ENCODE peak calls at places on chromosomes 5 and 9, in eight cellular contexts. F is mammary epithelial cell, E is mucosa of descending colon, V is heart right ventricle, W is Panc1, H is SK-N-SH, Z is esophagus squamous epithelium, S is dorsolateral prefrontal cortex. A is an unnamed sample.

GRCh38 chr9:93955356-93956182 is 414 bp upstream of the BARX1 start:
- DNase-seq in F (no peak), E (no peak), V (no peak), W (peak), H (peak), Z (no peak), S (no peak), A (no peak)

GRCh38 chr9:13502503-13502902 is 223.0 kb upstream of the MPDZ start:
- DNase-seq in F (no peak), E (no peak), V (peak), W (no peak), H (no peak), Z (no peak), S (no peak), A (no peak)

GRCh38 chr5:166356096-166356495 is 1935.3 kb upstream of the WWC1 start:
- DNase-seq in F (no peak), E (no peak), V (no peak), W (no peak), H (no peak), Z (no peak), S (no peak), A (no peak)

GRCh38 chr9:74500584-74500924 is 3.4 kb downstream of the RORB start:
- DNase-seq in F (no peak), E (no peak), V (no peak), W (no peak), H (peak), Z (no peak), S (no peak), A (no peak)

GRCh38 chr9:14278291-14278721 is 35.6 kb downstream of the NFIB start:
- DNase-seq in F (peak), E (no peak), V (no peak), W (no peak), H (no peak), Z (no peak), S (no peak), A (peak)

GRCh38 chr9:92392690-92393089 is 11.7 kb downstream of the OGN start:
- DNase-seq in F (peak), E (no peak), V (no peak), W (no peak), H (no peak), Z (no peak), S (no peak), A (peak)

GRCh38 chr9:24041294-24041693 is 215.3 kb upstream of the ELAVL2 start:
- DNase-seq in F (no peak), E (no peak), V (no peak), W (no peak), H (no peak), Z (no peak), S (no peak), A (no peak)

GRCh38 chr9:123832858-123833257 is 97.1 kb downstream of the DENND1A start:
- DNase-seq in F (no peak), E (no peak), V (no peak), W (no peak), H (no peak), Z (no peak), S (no peak), A (no peak)

GRCh38 chr5:111231053-111231586 is 6.9 kb downstream of the CAMK4 start:
- DNase-seq in F (no peak), E (no peak), V (no peak), W (no peak), H (no peak), Z (no peak), S (no peak), A (no peak)

GRCh38 chr9:119302988-119303698 is 66.1 kb downstream of the BRINP1 start:
- DNase-seq in F (no peak), E (no peak), V (no peak), W (no peak), H (no peak), Z (no peak), S (no peak), A (no peak)

GRCh38 chr5:52692039-52692438 is 95.7 kb upstream of the ITGA1 start:
- DNase-seq in F (no peak), E (no peak), V (no peak), W (no peak), H (no peak), Z (no peak), S (no peak), A (peak)

GRCh38 chr9:124342946-124343485 is 72.2 kb downstream of the PSMB7 start:
- DNase-seq in F (peak), E (peak), V (peak), W (no peak), H (no peak), Z (no peak), S (peak), A (peak)

GRCh38 chr5:81782811-81783210 is 31.9 kb upstream of the SSBP2 start:
- DNase-seq in F (no peak), E (no peak), V (no peak), W (no peak), H (no peak), Z (no peak), S (no peak), A (peak)

GRCh38 chr9:129022037-129022436 is 6.1 kb downstream of the SH3GLB2 start:
- DNase-seq in F (no peak), E (no peak), V (no peak), W (no peak), H (peak), Z (no peak), S (no peak), A (no peak)

GRCh38 chr9:89667730-89668129 is 62.9 kb downstream of the GADD45G start:
- DNase-seq in F (no peak), E (peak), V (no peak), W (no peak), H (no peak), Z (no peak), S (no peak), A (no peak)

GRCh38 chr9:83280259-83280658 is 217.3 kb upstream of the RASEF start:
- DNase-seq in F (peak), E (no peak), V (no peak), W (no peak), H (no peak), Z (no peak), S (no peak), A (peak)

GRCh38 chr5:37615184-37615583 is 224.7 kb downstream of the GDNF start:
- DNase-seq in F (no peak), E (no peak), V (no peak), W (no peak), H (no peak), Z (no peak), S (no peak), A (peak)

GRCh38 chr5:107295914-107296313 is 374.8 kb downstream of the EFNA5 start:
- DNase-seq in F (no peak), E (no peak), V (no peak), W (no peak), H (no peak), Z (no peak), S (no peak), A (no peak)

GRCh38 chr9:75960561-75960960 is 70.1 kb downstream of the PCSK5 start:
- DNase-seq in F (no peak), E (no peak), V (no peak), W (no peak), H (no peak), Z (no peak), S (no peak), A (no peak)

GRCh38 chr9:89702401-89702800 is 97.6 kb downstream of the GADD45G start:
- DNase-seq in F (no peak), E (no peak), V (no peak), W (no peak), H (no peak), Z (no peak), S (no peak), A (no peak)

GRCh38 chr9:136229096-136230065 is 16.2 kb downstream of the QSOX2 start:
- DNase-seq in F (no peak), E (no peak), V (no peak), W (no peak), H (no peak), Z (no peak), S (no peak), A (peak)

GRCh38 chr9:36433386-36433785 is 33.3 kb upstream of the RNF38 start:
- DNase-seq in F (no peak), E (no peak), V (no peak), W (no peak), H (no peak), Z (no peak), S (no peak), A (no peak)

GRCh38 chr9:16575878-16576245 is 294.6 kb downstream of the BNC2 start:
- DNase-seq in F (no peak), E (no peak), V (no peak), W (no peak), H (no peak), Z (no peak), S (no peak), A (no peak)

GRCh38 chr9:124764774-124765438 is 6.2 kb downstream of the NR6A1 start:
- DNase-seq in F (no peak), E (no peak), V (no peak), W (no peak), H (no peak), Z (no peak), S (no peak), A (no peak)

GRCh38 chr5:123091988-123092583 is 3.0 kb downstream of the PRDM6 start:
- DNase-seq in F (no peak), E (no peak), V (no peak), W (no peak), H (no peak), Z (no peak), S (no peak), A (no peak)

GRCh38 chr9:109771084-109771483 is 8.9 kb upstream of the PALM2AKAP2 start:
- DNase-seq in F (no peak), E (no peak), V (no peak), W (no peak), H (no peak), Z (no peak), S (no peak), A (peak)

GRCh38 chr9:124752967-124753366 is 18.1 kb downstream of the NR6A1 start:
- DNase-seq in F (peak), E (no peak), V (no peak), W (no peak), H (peak), Z (no peak), S (no peak), A (peak)

GRCh38 chr5:178477224-178478201 is 112.7 kb downstream of the COL23A1 start:
- DNase-seq in F (no peak), E (no peak), V (no peak), W (no peak), H (no peak), Z (no peak), S (no peak), A (no peak)
- TF ChIP-seq CTCF in F (no peak), E (no peak), V (no peak), W (no peak), H (no peak), Z (no peak), S (no peak), A (no peak)

DNA sequence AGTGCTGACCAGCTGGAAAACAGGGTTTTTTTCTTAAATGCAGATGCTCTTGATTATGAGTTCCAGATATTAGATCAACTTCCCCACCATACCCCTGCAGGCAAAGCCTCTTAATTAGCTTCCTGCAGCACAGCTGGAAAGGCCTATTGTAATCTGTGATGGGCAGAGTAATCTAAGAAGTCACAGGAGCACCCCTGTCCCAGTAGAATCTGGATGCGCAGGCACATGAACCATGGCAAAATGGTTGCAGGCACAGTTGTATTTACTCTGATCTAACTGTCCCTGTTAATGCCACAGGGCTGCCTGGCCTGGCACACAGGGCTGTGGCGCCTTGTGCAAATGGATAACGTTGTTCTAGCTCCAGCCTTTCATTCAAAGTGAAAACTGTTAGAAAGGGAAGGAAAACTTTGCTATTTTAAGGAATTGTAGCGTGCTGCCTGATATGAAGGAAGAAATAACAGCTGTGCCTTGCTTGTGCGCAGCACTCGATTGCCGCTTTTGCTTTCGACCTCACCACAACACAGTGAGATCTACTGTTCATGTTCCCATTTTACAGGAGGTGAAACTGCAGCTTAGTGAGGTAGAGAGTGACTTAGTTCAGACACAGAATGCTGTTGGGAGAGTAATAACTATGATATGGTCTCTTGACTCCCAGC is 2.3 kb downstream of the TGFBI start:
- DNase-seq in F (no peak), E (no peak), V (no peak), W (no peak), H (peak), Z (no peak), S (no peak), A (no peak)
- H3K4me3 ChIP-seq in F (no peak), E (no peak), V (peak), W (peak), H (peak), Z (peak), S (no peak), A (peak)

GRCh38 chr5:39541920-39542319 is 117.1 kb upstream of the DAB2 start:
- DNase-seq in F (no peak), E (no peak), V (no peak), W (no peak), H (no peak), Z (no peak), S (no peak), A (no peak)

GRCh38 chr5:39542511-39542910 is 117.7 kb upstream of the DAB2 start:
- DNase-seq in F (no peak), E (no peak), V (no peak), W (no peak), H (no peak), Z (no peak), S (no peak), A (no peak)

GRCh38 chr5:39534701-39535100 is 109.9 kb upstream of the DAB2 start:
- DNase-seq in F (no peak), E (no peak), V (no peak), W (no peak), H (no peak), Z (no peak), S (no peak), A (no peak)

GRCh38 chr5:39543335-39543734 is 118.6 kb upstream of the DAB2 start:
- DNase-seq in F (peak), E (no peak), V (no peak), W (no peak), H (no peak), Z (no peak), S (no peak), A (peak)

GRCh38 chr5:39539470-39539869 is 114.7 kb upstream of the DAB2 start:
- DNase-seq in F (no peak), E (no peak), V (no peak), W (no peak), H (no peak), Z (no peak), S (no peak), A (no peak)
- TF ChIP-seq CTCF in F (no peak), E (no peak), V (no peak), W (no peak), H (no peak), Z (no peak), S (no peak), A (no peak)

GRCh38 chr9:35033101-35033500 is 39.3 kb downstream of the VCP start:
- DNase-seq in F (no peak), E (no peak), V (no peak), W (no peak), H (no peak), Z (no peak), S (no peak), A (no peak)
- H3K4me3 ChIP-seq in F (no peak), E (no peak), V (no peak), W (no peak), H (no peak), Z (no peak), S (no peak), A (no peak)

GRCh38 chr5:33065146-33065545 is 354.0 kb downstream of the NPR3 start:
- DNase-seq in F (no peak), E (no peak), V (no peak), W (no peak), H (no peak), Z (no peak), S (no peak), A (no peak)
- TF ChIP-seq CTCF in F (no peak), E (no peak), V (no peak), W (no peak), H (no peak), Z (no peak), S (no peak), A (no peak)

DNA sequence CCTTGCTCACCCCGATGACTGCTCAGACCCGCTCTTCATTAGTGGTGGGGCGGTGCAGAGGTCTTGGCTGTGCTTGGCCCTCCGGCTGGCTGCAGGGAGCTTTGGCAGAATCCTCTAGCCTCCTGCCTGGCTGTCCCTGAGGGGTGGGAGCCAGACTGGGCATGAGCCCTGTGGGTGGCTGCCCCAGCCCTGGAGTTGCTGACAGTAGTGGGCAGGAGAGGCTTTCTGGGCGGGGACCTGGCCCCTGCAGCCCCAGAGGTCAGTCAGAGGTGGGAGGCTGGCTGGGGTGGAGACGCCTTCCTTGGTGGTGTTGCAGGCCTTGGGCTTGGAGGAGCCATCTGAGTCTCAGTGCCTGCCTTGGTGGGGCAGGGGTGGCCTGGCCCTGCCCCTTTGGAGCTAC is 146.0 kb downstream of the RXRA start:
- DNase-seq in F (no peak), E (peak), V (no peak), W (no peak), H (no peak), Z (no peak), S (no peak), A (no peak)
- H3K4me3 ChIP-seq in F (no peak), E (no peak), V (no peak), W (no peak), H (no peak), Z (no peak), S (no peak), A (no peak)

DNA sequence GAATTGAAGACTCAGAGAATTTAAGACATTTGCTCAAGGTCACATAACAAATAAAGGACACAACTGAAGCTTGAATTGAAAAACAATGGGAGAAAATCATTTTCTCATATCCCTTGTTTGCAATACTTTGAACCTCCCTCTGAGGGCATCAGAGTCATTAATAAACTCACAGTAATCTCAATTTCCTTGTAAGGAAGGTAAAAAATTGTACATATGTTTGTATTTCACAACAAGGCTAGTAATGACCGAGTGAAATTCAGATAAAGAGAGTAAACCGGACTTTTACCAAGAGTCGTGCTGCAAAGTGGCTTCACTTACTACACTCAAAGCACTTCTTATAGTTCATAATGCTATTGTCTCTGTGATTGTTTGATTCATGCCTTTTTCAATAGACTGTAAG is 665.0 kb downstream of the NR2F1-AS1 start:
- DNase-seq in F (peak), E (no peak), V (no peak), W (no peak), H (no peak), Z (no peak), S (no peak), A (peak)
- TF ChIP-seq CTCF in F (peak), E (no peak), V (peak), W (no peak), H (peak), Z (no peak), S (peak), A (peak)

GRCh38 chr9:88043647-88044046 is 69.3 kb upstream of the CDK20 start:
- DNase-seq in F (no peak), E (no peak), V (no peak), W (no peak), H (no peak), Z (no peak), S (no peak), A (no peak)
- H3K4me3 ChIP-seq in F (no peak), E (no peak), V (no peak), W (no peak), H (no peak), Z (no peak), S (no peak), A (no peak)

A was measured in fibroblast of mammary gland.